ENCODE peak calls at places on chromosomes 2 and 18, in six cellular contexts. One of them, this sample, is unnamed.

GRCh38 chr2:214651451-214651850 is 158.0 kb downstream of the BARD1 start:
- DNase-seq in upper lobe of right lung: no peak
- DNase-seq in Calu3: no peak
- DNase-seq in NCI-H1092: no peak
- DNase-seq in stimulated activated CD4-positive, alpha-beta T cell treated with anti-CD3 and anti-CD28 coated beads, Interleukin-4, amount 100 ng/mL, for 24 hours: no peak
- DNase-seq in left ventricle myocardium superior: no peak
- DNase-seq in this sample: no peak

GRCh38 chr18:79260510-79260909 is 135.2 kb upstream of the NFATC1 start:
- DNase-seq in upper lobe of right lung: no peak
- DNase-seq in Calu3: no peak
- DNase-seq in NCI-H1092: no peak
- DNase-seq in stimulated activated CD4-positive, alpha-beta T cell treated with anti-CD3 and anti-CD28 coated beads, Interleukin-4, amount 100 ng/mL, for 24 hours: no peak
- DNase-seq in left ventricle myocardium superior: no peak
- DNase-seq in this sample: no peak

GRCh38 chr2:240460243-240460630 is 24.8 kb downstream of the GPC1 start:
- DNase-seq in upper lobe of right lung: peak; percentile 62
- DNase-seq in Calu3: no peak
- DNase-seq in NCI-H1092: no peak
- DNase-seq in stimulated activated CD4-positive, alpha-beta T cell treated with anti-CD3 and anti-CD28 coated beads, Interleukin-4, amount 100 ng/mL, for 24 hours: no peak
- DNase-seq in left ventricle myocardium superior: peak; percentile 13
- DNase-seq in this sample: no peak

GRCh38 chr2:19369341-19369955 is 11.0 kb upstream of the OSR1 start:
- DNase-seq in upper lobe of right lung: no peak
- DNase-seq in Calu3: peak; percentile 38
- DNase-seq in NCI-H1092: peak; percentile 16
- DNase-seq in stimulated activated CD4-positive, alpha-beta T cell treated with anti-CD3 and anti-CD28 coated beads, Interleukin-4, amount 100 ng/mL, for 24 hours: no peak
- DNase-seq in left ventricle myocardium superior: no peak
- DNase-seq in this sample: peak; percentile 49

GRCh38 chr2:45932278-45932975 is 281.0 kb downstream of the PRKCE start:
- DNase-seq in upper lobe of right lung: no peak
- DNase-seq in Calu3: no peak
- DNase-seq in NCI-H1092: no peak
- DNase-seq in stimulated activated CD4-positive, alpha-beta T cell treated with anti-CD3 and anti-CD28 coated beads, Interleukin-4, amount 100 ng/mL, for 24 hours: no peak
- DNase-seq in left ventricle myocardium superior: no peak
- DNase-seq in this sample: no peak

GRCh38 chr2:65320042-65320711 is 92.5 kb downstream of the ACTR2 start:
- DNase-seq in upper lobe of right lung: no peak
- DNase-seq in Calu3: peak; percentile 53
- DNase-seq in NCI-H1092: no peak
- DNase-seq in stimulated activated CD4-positive, alpha-beta T cell treated with anti-CD3 and anti-CD28 coated beads, Interleukin-4, amount 100 ng/mL, for 24 hours: peak; percentile 22
- DNase-seq in left ventricle myocardium superior: peak; percentile 46
- DNase-seq in this sample: peak; percentile 87

GRCh38 chr18:28178720-28179119 is 1.8 kb upstream of the CDH2 start:
- DNase-seq in upper lobe of right lung: no peak
- DNase-seq in Calu3: no peak
- DNase-seq in NCI-H1092: no peak
- DNase-seq in stimulated activated CD4-positive, alpha-beta T cell treated with anti-CD3 and anti-CD28 coated beads, Interleukin-4, amount 100 ng/mL, for 24 hours: no peak
- DNase-seq in left ventricle myocardium superior: no peak
- DNase-seq in this sample: no peak

GRCh38 chr2:182301093-182301492 is 125.7 kb downstream of the PDE1A start:
- DNase-seq in upper lobe of right lung: no peak
- DNase-seq in Calu3: no peak
- DNase-seq in NCI-H1092: no peak
- DNase-seq in stimulated activated CD4-positive, alpha-beta T cell treated with anti-CD3 and anti-CD28 coated beads, Interleukin-4, amount 100 ng/mL, for 24 hours: no peak
- DNase-seq in left ventricle myocardium superior: no peak
- DNase-seq in this sample: peak; percentile 28

GRCh38 chr2:139281124-139281523 is 500.9 kb upstream of the NXPH2 start:
- DNase-seq in upper lobe of right lung: no peak
- DNase-seq in Calu3: no peak
- DNase-seq in NCI-H1092: no peak
- DNase-seq in stimulated activated CD4-positive, alpha-beta T cell treated with anti-CD3 and anti-CD28 coated beads, Interleukin-4, amount 100 ng/mL, for 24 hours: no peak
- DNase-seq in left ventricle myocardium superior: no peak
- DNase-seq in this sample: no peak

GRCh38 chr2:57373530-57373929 is 673.1 kb upstream of the VRK2 start:
- DNase-seq in upper lobe of right lung: no peak
- DNase-seq in Calu3: no peak
- DNase-seq in NCI-H1092: no peak
- DNase-seq in stimulated activated CD4-positive, alpha-beta T cell treated with anti-CD3 and anti-CD28 coated beads, Interleukin-4, amount 100 ng/mL, for 24 hours: no peak
- DNase-seq in left ventricle myocardium superior: no peak
- DNase-seq in this sample: peak; percentile 43

GRCh38 chr2:56682397-56682760 is 498.6 kb downstream of the CCDC85A start:
- DNase-seq in upper lobe of right lung: no peak
- DNase-seq in Calu3: no peak
- DNase-seq in NCI-H1092: no peak
- DNase-seq in stimulated activated CD4-positive, alpha-beta T cell treated with anti-CD3 and anti-CD28 coated beads, Interleukin-4, amount 100 ng/mL, for 24 hours: no peak
- DNase-seq in left ventricle myocardium superior: no peak
- DNase-seq in this sample: no peak

GRCh38 chr2:145846986-145847385 is 1327.1 kb upstream of the ZEB2 start:
- DNase-seq in upper lobe of right lung: no peak
- DNase-seq in Calu3: no peak
- DNase-seq in NCI-H1092: no peak
- DNase-seq in stimulated activated CD4-positive, alpha-beta T cell treated with anti-CD3 and anti-CD28 coated beads, Interleukin-4, amount 100 ng/mL, for 24 hours: no peak
- DNase-seq in left ventricle myocardium superior: no peak
- DNase-seq in this sample: no peak

GRCh38 chr2:156892449-156893335 is 364.8 kb upstream of the GALNT5 start:
- DNase-seq in upper lobe of right lung: no peak
- DNase-seq in Calu3: peak; percentile 23
- DNase-seq in NCI-H1092: peak; percentile 11
- DNase-seq in stimulated activated CD4-positive, alpha-beta T cell treated with anti-CD3 and anti-CD28 coated beads, Interleukin-4, amount 100 ng/mL, for 24 hours: no peak
- DNase-seq in left ventricle myocardium superior: no peak
- DNase-seq in this sample: peak; percentile 51

GRCh38 chr2:240670950-240671349 is 11.7 kb downstream of the AQP12B start:
- DNase-seq in upper lobe of right lung: no peak
- DNase-seq in Calu3: no peak
- DNase-seq in NCI-H1092: no peak
- DNase-seq in stimulated activated CD4-positive, alpha-beta T cell treated with anti-CD3 and anti-CD28 coated beads, Interleukin-4, amount 100 ng/mL, for 24 hours: no peak
- DNase-seq in left ventricle myocardium superior: no peak
- DNase-seq in this sample: no peak

GRCh38 chr2:223467194-223467593 is 135.0 kb downstream of the SCG2 start:
- DNase-seq in upper lobe of right lung: no peak
- DNase-seq in Calu3: no peak
- DNase-seq in NCI-H1092: no peak
- DNase-seq in stimulated activated CD4-positive, alpha-beta T cell treated with anti-CD3 and anti-CD28 coated beads, Interleukin-4, amount 100 ng/mL, for 24 hours: no peak
- DNase-seq in left ventricle myocardium superior: no peak
- DNase-seq in this sample: no peak

GRCh38 chr2:227491391-227491790 is 19.4 kb downstream of the AGFG1 start:
- DNase-seq in upper lobe of right lung: no peak
- DNase-seq in Calu3: no peak
- DNase-seq in NCI-H1092: no peak
- DNase-seq in stimulated activated CD4-positive, alpha-beta T cell treated with anti-CD3 and anti-CD28 coated beads, Interleukin-4, amount 100 ng/mL, for 24 hours: no peak
- DNase-seq in left ventricle myocardium superior: no peak
- DNase-seq in this sample: no peak

GRCh38 chr2:210003394-210003793 is 956 bp downstream of the RPE start:
- DNase-seq in upper lobe of right lung: no peak
- DNase-seq in Calu3: no peak
- DNase-seq in NCI-H1092: no peak
- DNase-seq in stimulated activated CD4-positive, alpha-beta T cell treated with anti-CD3 and anti-CD28 coated beads, Interleukin-4, amount 100 ng/mL, for 24 hours: no peak
- DNase-seq in left ventricle myocardium superior: no peak
- DNase-seq in this sample: no peak

GRCh38 chr2:43311276-43311675 is 84.9 kb upstream of the ZFP36L2 start:
- DNase-seq in upper lobe of right lung: no peak
- DNase-seq in Calu3: peak; percentile 13
- DNase-seq in NCI-H1092: no peak
- DNase-seq in stimulated activated CD4-positive, alpha-beta T cell treated with anti-CD3 and anti-CD28 coated beads, Interleukin-4, amount 100 ng/mL, for 24 hours: no peak
- DNase-seq in left ventricle myocardium superior: no peak
- DNase-seq in this sample: peak; percentile 29

GRCh38 chr2:222318026-222318711 is 19.4 kb upstream of the PAX3 start:
- DNase-seq in upper lobe of right lung: peak; percentile 85
- DNase-seq in Calu3: peak; percentile 85
- DNase-seq in NCI-H1092: peak; percentile 81
- DNase-seq in stimulated activated CD4-positive, alpha-beta T cell treated with anti-CD3 and anti-CD28 coated beads, Interleukin-4, amount 100 ng/mL, for 24 hours: peak; percentile 41
- DNase-seq in left ventricle myocardium superior: peak; percentile 77
- DNase-seq in this sample: peak; percentile 74

GRCh38 chr2:174705321-174705720 is 59.0 kb downstream of the CHRNA1 start:
- DNase-seq in upper lobe of right lung: no peak
- DNase-seq in Calu3: no peak
- DNase-seq in NCI-H1092: no peak
- DNase-seq in stimulated activated CD4-positive, alpha-beta T cell treated with anti-CD3 and anti-CD28 coated beads, Interleukin-4, amount 100 ng/mL, for 24 hours: no peak
- DNase-seq in left ventricle myocardium superior: no peak
- DNase-seq in this sample: no peak

GRCh38 chr2:226475650-226476049 is 324.0 kb downstream of the IRS1 start:
- DNase-seq in upper lobe of right lung: no peak
- DNase-seq in Calu3: no peak
- DNase-seq in NCI-H1092: no peak
- DNase-seq in stimulated activated CD4-positive, alpha-beta T cell treated with anti-CD3 and anti-CD28 coated beads, Interleukin-4, amount 100 ng/mL, for 24 hours: no peak
- DNase-seq in left ventricle myocardium superior: no peak
- DNase-seq in this sample: peak; percentile 61

GRCh38 chr2:241564596-241565411 is 6.3 kb downstream of the BOK start:
- DNase-seq in upper lobe of right lung: peak; percentile 63
- DNase-seq in Calu3: no peak
- DNase-seq in NCI-H1092: no peak
- DNase-seq in stimulated activated CD4-positive, alpha-beta T cell treated with anti-CD3 and anti-CD28 coated beads, Interleukin-4, amount 100 ng/mL, for 24 hours: no peak
- DNase-seq in left ventricle myocardium superior: no peak
- DNase-seq in this sample: no peak

GRCh38 chr18:59672125-59672769 is 25.0 kb downstream of the CCBE1 start:
- DNase-seq in upper lobe of right lung: no peak
- DNase-seq in Calu3: no peak
- DNase-seq in NCI-H1092: peak; percentile 18
- DNase-seq in stimulated activated CD4-positive, alpha-beta T cell treated with anti-CD3 and anti-CD28 coated beads, Interleukin-4, amount 100 ng/mL, for 24 hours: no peak
- DNase-seq in left ventricle myocardium superior: no peak
- DNase-seq in this sample: no peak

GRCh38 chr18:33697498-33697897 is 119.5 kb downstream of the ASXL3 start:
- DNase-seq in upper lobe of right lung: no peak
- DNase-seq in Calu3: no peak
- DNase-seq in NCI-H1092: no peak
- DNase-seq in stimulated activated CD4-positive, alpha-beta T cell treated with anti-CD3 and anti-CD28 coated beads, Interleukin-4, amount 100 ng/mL, for 24 hours: no peak
- DNase-seq in left ventricle myocardium superior: no peak
- DNase-seq in this sample: no peak

GRCh38 chr2:102082591-102083586 is 59.7 kb upstream of the IL1R1 start:
- DNase-seq in upper lobe of right lung: no peak
- DNase-seq in Calu3: no peak
- DNase-seq in NCI-H1092: no peak
- DNase-seq in stimulated activated CD4-positive, alpha-beta T cell treated with anti-CD3 and anti-CD28 coated beads, Interleukin-4, amount 100 ng/mL, for 24 hours: peak; percentile 68
- DNase-seq in left ventricle myocardium superior: no peak
- DNase-seq in this sample: peak; percentile 61

GRCh38 chr18:55587341-55588000 is 521 bp downstream of the TCF4 start:
- DNase-seq in upper lobe of right lung: no peak
- DNase-seq in Calu3: no peak
- DNase-seq in NCI-H1092: peak; percentile 48
- DNase-seq in stimulated activated CD4-positive, alpha-beta T cell treated with anti-CD3 and anti-CD28 coated beads, Interleukin-4, amount 100 ng/mL, for 24 hours: no peak
- DNase-seq in left ventricle myocardium superior: no peak
- DNase-seq in this sample: peak; percentile 2

GRCh38 chr2:12397861-12398260 is 318.9 kb upstream of the TRIB2 start:
- DNase-seq in upper lobe of right lung: no peak
- DNase-seq in Calu3: no peak
- DNase-seq in NCI-H1092: no peak
- DNase-seq in stimulated activated CD4-positive, alpha-beta T cell treated with anti-CD3 and anti-CD28 coated beads, Interleukin-4, amount 100 ng/mL, for 24 hours: no peak
- DNase-seq in left ventricle myocardium superior: no peak
- DNase-seq in this sample: no peak

GRCh38 chr2:142131016-142131714 is at the start of gene LRP1B:
- DNase-seq in upper lobe of right lung: peak; percentile 54
- DNase-seq in Calu3: peak; percentile 18
- DNase-seq in NCI-H1092: no peak
- DNase-seq in stimulated activated CD4-positive, alpha-beta T cell treated with anti-CD3 and anti-CD28 coated beads, Interleukin-4, amount 100 ng/mL, for 24 hours: no peak
- DNase-seq in left ventricle myocardium superior: no peak
- DNase-seq in this sample: peak; percentile 58

GRCh38 chr2:203880557-203881125 is 13.1 kb downstream of the CTLA4 start:
- DNase-seq in upper lobe of right lung: no peak
- DNase-seq in Calu3: no peak
- DNase-seq in NCI-H1092: no peak
- DNase-seq in stimulated activated CD4-positive, alpha-beta T cell treated with anti-CD3 and anti-CD28 coated beads, Interleukin-4, amount 100 ng/mL, for 24 hours: no peak
- DNase-seq in left ventricle myocardium superior: no peak
- DNase-seq in this sample: no peak

GRCh38 chr2:158740127-158740526 is 55.0 kb upstream of the DAPL1 start:
- DNase-seq in upper lobe of right lung: no peak
- DNase-seq in Calu3: no peak
- DNase-seq in NCI-H1092: no peak
- DNase-seq in stimulated activated CD4-positive, alpha-beta T cell treated with anti-CD3 and anti-CD28 coated beads, Interleukin-4, amount 100 ng/mL, for 24 hours: no peak
- DNase-seq in left ventricle myocardium superior: no peak
- DNase-seq in this sample: no peak

GRCh38 chr18:25453556-25454269 is 101.7 kb upstream of the ZNF521 start:
- DNase-seq in upper lobe of right lung: no peak
- DNase-seq in Calu3: no peak
- DNase-seq in NCI-H1092: no peak
- DNase-seq in stimulated activated CD4-positive, alpha-beta T cell treated with anti-CD3 and anti-CD28 coated beads, Interleukin-4, amount 100 ng/mL, for 24 hours: no peak
- DNase-seq in left ventricle myocardium superior: no peak
- DNase-seq in this sample: no peak

GRCh38 chr2:22274611-22275010 is 1110.4 kb upstream of the KLHL29 start:
- DNase-seq in upper lobe of right lung: no peak
- DNase-seq in Calu3: no peak
- DNase-seq in NCI-H1092: no peak
- DNase-seq in stimulated activated CD4-positive, alpha-beta T cell treated with anti-CD3 and anti-CD28 coated beads, Interleukin-4, amount 100 ng/mL, for 24 hours: no peak
- DNase-seq in left ventricle myocardium superior: no peak
- DNase-seq in this sample: no peak